ENCODE peak calls at places on chromosomes 6 and 20, in four cellular contexts. I is SK-N-SH, B is GM12878, H is HepG2. Q is an unnamed sample.
A peak's percentile ranks its signal among the peaks of the same experiment; 100 is the strongest.

GRCh38 chr6:99282479-99283062 is 66.9 kb downstream of the FAXC start:
- DNase-seq in I (peak; percentile 33), B (no peak), H (no peak), Q (no peak)

GRCh38 chr6:150016324-150017185 is 8.8 kb downstream of the RAET1L start:
- DNase-seq in I (peak; percentile 64), B (no peak), H (peak; percentile 69), Q (no peak)

GRCh38 chr20:61725966-61726365 is 339.7 kb downstream of the TAF4 start:
- DNase-seq in I (no peak), B (no peak), H (no peak), Q (no peak)

GRCh38 chr20:63658749-63659187 is 656 bp downstream of the RTEL1 start:
- DNase-seq in I (peak; percentile 45), B (no peak), H (no peak), Q (no peak)

GRCh38 chr6:142926177-142926493 is 18.8 kb downstream of the HIVEP2 start:
- DNase-seq in I (no peak), B (no peak), H (no peak), Q (no peak)

GRCh38 chr20:21534453-21534852 is 20.6 kb upstream of the NKX2-2 start:
- DNase-seq in I (no peak), B (no peak), H (no peak), Q (no peak)

GRCh38 chr6:116529466-116529969 is 16.0 kb downstream of the TRAPPC3L start:
- DNase-seq in I (no peak), B (no peak), H (no peak), Q (no peak)

GRCh38 chr6:36793913-36794703 is 45.1 kb downstream of the CPNE5 start:
- DNase-seq in I (peak; percentile 72), B (no peak), H (no peak), Q (no peak)

GRCh38 chr6:1297746-1298145 is 14.2 kb upstream of the FOXQ1 start:
- DNase-seq in I (no peak), B (no peak), H (no peak), Q (no peak)

GRCh38 chr20:13286600-13286999 is 65.5 kb downstream of the ISM1 start:
- DNase-seq in I (no peak), B (no peak), H (no peak), Q (no peak)

GRCh38 chr6:113031591-113031990 is 684.5 kb downstream of the RFPL4B start:
- DNase-seq in I (no peak), B (no peak), H (no peak), Q (no peak)

GRCh38 chr6:10655508-10656055 is 38.8 kb downstream of the C6orf52 start:
- DNase-seq in I (no peak), B (peak; percentile 20), H (no peak), Q (no peak)

GRCh38 chr6:139757766-139758655 is 383.6 kb upstream of the CITED2 start:
- DNase-seq in I (no peak), B (no peak), H (no peak), Q (no peak)

GRCh38 chr6:38974389-38975133 is 74.0 kb upstream of the GLP1R start:
- DNase-seq in I (no peak), B (no peak), H (no peak), Q (no peak)

GRCh38 chr6:161168281-161168891 is 105.5 kb downstream of the AGPAT4 start:
- DNase-seq in I (peak; percentile 63), B (no peak), H (no peak), Q (no peak)

GRCh38 chr6:167272156-167272555 is 19.0 kb upstream of the UNC93A start:
- DNase-seq in I (no peak), B (no peak), H (no peak), Q (no peak)

GRCh38 chr6:24524329-24524728 is 29.6 kb downstream of the ALDH5A1 start:
- DNase-seq in I (no peak), B (no peak), H (no peak), Q (no peak)

GRCh38 chr20:39855799-39856198 is 833.2 kb downstream of the MAFB start:
- DNase-seq in I (no peak), B (no peak), H (no peak), Q (no peak)

GRCh38 chr6:43517503-43518357 is 841 bp downstream of the POLR1C start:
- DNase-seq in I (no peak), B (no peak), H (no peak), Q (no peak)

DNA sequence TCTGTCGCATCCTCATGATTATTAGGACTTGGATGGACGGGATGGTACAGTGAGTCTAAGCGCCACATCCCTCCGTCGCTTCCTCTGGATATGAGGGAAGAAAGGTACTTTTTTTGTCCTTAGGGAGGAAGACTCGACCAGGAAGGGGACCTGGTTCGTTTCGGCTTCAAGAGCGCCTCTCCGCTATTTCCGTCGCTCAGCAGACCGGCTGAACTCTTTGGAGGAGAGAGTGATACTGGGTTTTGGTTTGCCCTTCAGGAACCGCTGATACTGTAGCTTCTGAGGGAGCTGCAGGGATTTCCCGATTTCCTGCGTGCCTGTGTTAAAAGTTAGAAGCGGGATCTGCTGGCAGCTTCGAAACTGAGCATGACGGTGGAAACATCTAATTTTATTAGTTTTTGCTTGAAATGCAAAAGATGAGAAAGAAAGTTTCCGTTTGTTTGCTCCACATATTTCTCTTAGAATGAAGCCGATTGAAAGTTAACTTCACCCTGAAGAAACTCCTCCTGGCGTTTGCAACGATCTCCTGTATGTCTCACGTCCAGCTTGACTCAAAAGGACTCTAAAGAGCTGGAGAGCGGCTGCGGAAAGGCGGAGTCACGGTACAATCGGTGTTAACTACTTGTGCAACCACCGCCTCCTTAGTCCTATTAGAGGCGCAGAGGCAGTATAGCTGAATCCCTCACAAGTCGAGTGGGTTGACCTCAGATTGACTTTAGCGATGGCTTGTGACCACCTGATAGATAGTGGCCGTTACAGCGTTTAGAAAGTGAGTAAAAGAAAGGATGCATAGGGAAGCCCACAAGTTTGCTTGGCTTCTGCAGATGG is 129.4 kb downstream of the TRIM27 start:
- DNase-seq in I (no peak), B (no peak), H (peak; percentile 29), Q (no peak)
- TF ChIP-seq EP300 in I (no peak), B (no peak), H (no peak), Q (no peak)

GRCh38 chr6:15183979-15184378 is 61.9 kb upstream of the JARID2 start:
- DNase-seq in I (no peak), B (no peak), H (no peak), Q (no peak)
- TF ChIP-seq TCF12 in I (no peak), B (no peak), H (no peak), Q (no peak)

GRCh38 chr6:125367036-125367782 is 65.4 kb upstream of the HDDC2 start:
- DNase-seq in I (no peak), B (no peak), H (no peak), Q (no peak)

GRCh38 chr6:125365230-125365629 is 63.5 kb upstream of the HDDC2 start:
- DNase-seq in I (no peak), B (no peak), H (no peak), Q (no peak)

GRCh38 chr6:125363010-125363359 is 61.2 kb upstream of the HDDC2 start:
- DNase-seq in I (peak; percentile 5), B (no peak), H (peak; percentile 9), Q (no peak)

GRCh38 chr6:125361868-125362267 is 60.1 kb upstream of the HDDC2 start:
- DNase-seq in I (no peak), B (no peak), H (no peak), Q (no peak)

GRCh38 chr6:125363360-125364121 is 61.8 kb upstream of the HDDC2 start:
- DNase-seq in I (peak; percentile 39), B (no peak), H (peak; percentile 10), Q (peak; percentile 74)
- TF ChIP-seq EP300 in I (no peak), B (no peak), H (no peak), Q (no peak)

GRCh38 chr6:111222341-111222740 is 135.0 kb downstream of the SLC16A10 start:
- DNase-seq in I (no peak), B (no peak), H (no peak), Q (no peak)

GRCh38 chr6:111230351-111231077 is 143.2 kb downstream of the SLC16A10 start:
- DNase-seq in I (no peak), B (no peak), H (no peak), Q (no peak)

GRCh38 chr6:111231078-111231435 is 143.8 kb downstream of the SLC16A10 start:
- DNase-seq in I (no peak), B (no peak), H (no peak), Q (no peak)

DNA sequence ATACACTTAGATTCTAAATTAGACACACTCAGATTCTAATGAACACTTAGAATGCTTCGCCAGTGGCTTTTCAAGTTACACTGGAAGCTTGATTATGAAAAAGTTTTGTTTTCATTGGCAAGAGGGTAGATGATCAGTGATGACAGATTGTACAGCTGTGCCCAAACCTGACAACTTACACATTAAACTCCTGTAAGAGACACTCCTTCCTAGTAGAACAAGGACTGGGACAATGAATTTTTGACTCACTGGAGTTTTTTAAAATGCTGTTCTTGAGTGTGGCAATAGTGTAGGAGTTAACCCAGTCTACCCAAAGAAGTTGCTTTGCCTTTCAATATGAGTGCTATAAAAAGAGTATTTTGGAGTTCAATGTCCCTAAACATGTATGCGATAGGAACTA is 140.8 kb downstream of the SLC16A10 start:
- DNase-seq in I (no peak), B (no peak), H (no peak), Q (no peak)
- TF ChIP-seq TCF12 in I (no peak), B (no peak), H (no peak), Q (no peak)

GRCh38 chr20:53642196-53643030 is 48.8 kb upstream of the ZNF217 start:
- DNase-seq in I (no peak), B (no peak), H (peak; percentile 99), Q (no peak)
- TF ChIP-seq EP300 in I (no peak), B (no peak), H (no peak), Q (no peak)

DNA sequence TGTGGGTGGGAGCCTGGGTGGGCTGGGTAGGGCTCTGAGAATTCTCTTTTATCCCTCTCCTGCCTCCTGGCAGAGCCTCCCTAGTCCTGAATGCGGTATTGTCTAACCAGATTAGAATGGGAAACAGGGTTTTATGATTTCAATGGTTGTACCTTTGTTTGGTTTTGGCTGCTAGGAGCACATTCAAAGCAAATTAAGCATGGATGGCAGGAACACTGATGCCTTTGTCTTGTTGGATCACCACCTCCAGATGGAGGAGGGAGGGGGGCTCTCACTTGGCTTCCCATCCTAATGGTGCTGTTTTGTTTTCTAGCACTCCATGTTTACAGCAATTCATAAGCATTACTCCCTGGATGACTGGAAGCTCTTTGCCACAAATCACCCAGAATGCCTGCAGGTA is 11.6 kb downstream of the GMPR start:
- DNase-seq in I (no peak), B (no peak), H (peak; percentile 45), Q (no peak)
- TF ChIP-seq TCF12 in I (no peak), B (no peak), H (no peak), Q (no peak)

GRCh38 chr6:41566961-41567360 is 20.8 kb downstream of the FOXP4 start:
- DNase-seq in I (no peak), B (no peak), H (no peak), Q (no peak)

GRCh38 chr6:41568202-41568584 is 22.0 kb downstream of the FOXP4 start:
- DNase-seq in I (no peak), B (no peak), H (no peak), Q (no peak)

GRCh38 chr6:41571066-41571780 is 25.0 kb downstream of the FOXP4 start:
- DNase-seq in I (no peak), B (no peak), H (no peak), Q (no peak)

GRCh38 chr6:41570270-41570615 is 24.1 kb downstream of the FOXP4 start:
- DNase-seq in I (no peak), B (no peak), H (no peak), Q (no peak)

GRCh38 chr6:41568585-41569384 is 22.6 kb downstream of the FOXP4 start:
- DNase-seq in I (no peak), B (no peak), H (peak; percentile 99), Q (no peak)
- TF ChIP-seq EP300 in I (no peak), B (no peak), H (peak; percentile 81), Q (no peak)